ENCODE peak calls at places on chromosomes 5 and 9, in ten cellular contexts. One of them, this sample, is unnamed. For H3K4me1, the result is how much of the 10 kb centered on the place peaks cover.

GRCh38 chr5:7805379-7805778 is 45.6 kb downstream of the CFAP90 start:
- DNase-seq in tibial nerve: no peak
- DNase-seq in testis: peak
- DNase-seq in psoas muscle: no peak
- DNase-seq in suprapubic skin: no peak
- DNase-seq in lower lobe of right lung: no peak
- DNase-seq in fibroblast of lung: no peak
- DNase-seq in K562: peak
- DNase-seq in prostate gland: no peak
- DNase-seq in CD8-positive, alpha-beta T cell: no peak
- DNase-seq in this sample: no peak

GRCh38 chr5:164237531-164237930 is 732.1 kb downstream of the MAT2B start:
- DNase-seq in lower lobe of right lung: no peak
- DNase-seq in tibial nerve: no peak
- DNase-seq in testis: no peak
- DNase-seq in psoas muscle: no peak
- DNase-seq in CD8-positive, alpha-beta T cell: no peak
- DNase-seq in fibroblast of lung: peak
- DNase-seq in suprapubic skin: no peak
- DNase-seq in K562: no peak
- DNase-seq in prostate gland: no peak
- DNase-seq in this sample: no peak

GRCh38 chr9:32502459-32502858 is 23.5 kb downstream of the RIGI start:
- DNase-seq in testis: no peak
- DNase-seq in tibial nerve: no peak
- DNase-seq in suprapubic skin: no peak
- DNase-seq in K562: no peak
- DNase-seq in CD8-positive, alpha-beta T cell: no peak
- DNase-seq in psoas muscle: no peak
- DNase-seq in fibroblast of lung: peak
- DNase-seq in prostate gland: no peak
- DNase-seq in lower lobe of right lung: no peak
- DNase-seq in this sample: no peak

GRCh38 chr5:74589204-74590056 is 51.1 kb downstream of the ENC1 start:
- DNase-seq in prostate gland: no peak
- DNase-seq in psoas muscle: no peak
- DNase-seq in CD8-positive, alpha-beta T cell: no peak
- DNase-seq in suprapubic skin: no peak
- DNase-seq in lower lobe of right lung: no peak
- DNase-seq in testis: no peak
- DNase-seq in tibial nerve: no peak
- DNase-seq in fibroblast of lung: no peak
- DNase-seq in K562: no peak
- DNase-seq in this sample: no peak

GRCh38 chr5:79935992-79936643 is 54.9 kb downstream of the MTX3 start:
- DNase-seq in testis: peak
- DNase-seq in psoas muscle: peak
- DNase-seq in suprapubic skin: no peak
- DNase-seq in lower lobe of right lung: no peak
- DNase-seq in prostate gland: no peak
- DNase-seq in tibial nerve: peak
- DNase-seq in fibroblast of lung: no peak
- DNase-seq in CD8-positive, alpha-beta T cell: no peak
- DNase-seq in K562: no peak
- DNase-seq in this sample: no peak

GRCh38 chr5:95794070-95794516 is 28.4 kb downstream of the GLRX start:
- DNase-seq in testis: no peak
- DNase-seq in prostate gland: no peak
- DNase-seq in tibial nerve: no peak
- DNase-seq in suprapubic skin: no peak
- DNase-seq in psoas muscle: no peak
- DNase-seq in fibroblast of lung: peak
- DNase-seq in K562: no peak
- DNase-seq in CD8-positive, alpha-beta T cell: no peak
- DNase-seq in lower lobe of right lung: no peak
- DNase-seq in this sample: no peak

GRCh38 chr9:132166599-132166998 is 4.7 kb downstream of the NTNG2 start:
- DNase-seq in fibroblast of lung: no peak
- DNase-seq in lower lobe of right lung: no peak
- DNase-seq in prostate gland: no peak
- DNase-seq in K562: peak
- DNase-seq in tibial nerve: no peak
- DNase-seq in psoas muscle: no peak
- DNase-seq in CD8-positive, alpha-beta T cell: no peak
- DNase-seq in suprapubic skin: no peak
- DNase-seq in testis: no peak
- DNase-seq in this sample: no peak

GRCh38 chr9:84397822-84398221 is 57.3 kb upstream of the SLC28A3 start:
- DNase-seq in testis: no peak
- DNase-seq in suprapubic skin: no peak
- DNase-seq in tibial nerve: no peak
- DNase-seq in lower lobe of right lung: no peak
- DNase-seq in K562: no peak
- DNase-seq in fibroblast of lung: peak
- DNase-seq in psoas muscle: no peak
- DNase-seq in prostate gland: no peak
- DNase-seq in CD8-positive, alpha-beta T cell: no peak
- DNase-seq in this sample: no peak

GRCh38 chr5:168070761-168071160 is 220.7 kb upstream of the WWC1 start:
- DNase-seq in prostate gland: no peak
- DNase-seq in fibroblast of lung: no peak
- DNase-seq in tibial nerve: no peak
- DNase-seq in testis: no peak
- DNase-seq in CD8-positive, alpha-beta T cell: no peak
- DNase-seq in suprapubic skin: no peak
- DNase-seq in K562: no peak
- DNase-seq in psoas muscle: no peak
- DNase-seq in lower lobe of right lung: no peak
- DNase-seq in this sample: no peak

GRCh38 chr9:121021294-121021693 is 28.8 kb downstream of the C5 start:
- DNase-seq in prostate gland: no peak
- DNase-seq in CD8-positive, alpha-beta T cell: no peak
- DNase-seq in lower lobe of right lung: no peak
- DNase-seq in fibroblast of lung: no peak
- DNase-seq in suprapubic skin: no peak
- DNase-seq in tibial nerve: peak
- DNase-seq in K562: no peak
- DNase-seq in psoas muscle: no peak
- DNase-seq in testis: peak
- DNase-seq in this sample: no peak

GRCh38 chr9:89579741-89580395 is 24.9 kb upstream of the GADD45G start:
- DNase-seq in testis: no peak
- DNase-seq in prostate gland: no peak
- DNase-seq in lower lobe of right lung: no peak
- DNase-seq in suprapubic skin: no peak
- DNase-seq in tibial nerve: no peak
- DNase-seq in CD8-positive, alpha-beta T cell: peak
- DNase-seq in psoas muscle: no peak
- DNase-seq in K562: no peak
- DNase-seq in fibroblast of lung: no peak
- DNase-seq in this sample: no peak

GRCh38 chr9:91810286-91810905 is 139.6 kb downstream of the ROR2 start:
- DNase-seq in K562: no peak
- DNase-seq in testis: no peak
- DNase-seq in prostate gland: no peak
- DNase-seq in tibial nerve: no peak
- DNase-seq in psoas muscle: no peak
- DNase-seq in CD8-positive, alpha-beta T cell: no peak
- DNase-seq in suprapubic skin: no peak
- DNase-seq in lower lobe of right lung: no peak
- DNase-seq in fibroblast of lung: no peak
- DNase-seq in this sample: no peak

GRCh38 chr5:139383993-139384590 is 995 bp upstream of the SLC23A1 start:
- DNase-seq in psoas muscle: no peak
- DNase-seq in CD8-positive, alpha-beta T cell: no peak
- DNase-seq in tibial nerve: no peak
- DNase-seq in suprapubic skin: no peak
- DNase-seq in testis: no peak
- DNase-seq in K562: no peak
- DNase-seq in prostate gland: peak
- DNase-seq in fibroblast of lung: no peak
- DNase-seq in lower lobe of right lung: no peak
- DNase-seq in this sample: no peak

GRCh38 chr5:122629278-122629677 is 145.6 kb upstream of the SNX2 start:
- DNase-seq in lower lobe of right lung: no peak
- DNase-seq in CD8-positive, alpha-beta T cell: no peak
- DNase-seq in K562: no peak
- DNase-seq in tibial nerve: no peak
- DNase-seq in psoas muscle: no peak
- DNase-seq in fibroblast of lung: no peak
- DNase-seq in testis: no peak
- DNase-seq in prostate gland: no peak
- DNase-seq in suprapubic skin: no peak
- DNase-seq in this sample: no peak

GRCh38 chr9:5976668-5977397 is 38.6 kb downstream of the RANBP6 start:
- DNase-seq in lower lobe of right lung: no peak
- DNase-seq in prostate gland: no peak
- DNase-seq in K562: no peak
- DNase-seq in psoas muscle: no peak
- DNase-seq in fibroblast of lung: no peak
- DNase-seq in tibial nerve: no peak
- DNase-seq in suprapubic skin: no peak
- DNase-seq in CD8-positive, alpha-beta T cell: no peak
- DNase-seq in testis: no peak
- DNase-seq in this sample: no peak
- H3K27ac ChIP-seq in lower lobe of right lung: no peak
- H3K27ac ChIP-seq in prostate gland: no peak
- H3K27ac ChIP-seq in K562: no peak
- H3K27ac ChIP-seq in psoas muscle: no peak
- H3K27ac ChIP-seq in fibroblast of lung: peak
- H3K27ac ChIP-seq in tibial nerve: no peak
- H3K27ac ChIP-seq in suprapubic skin: no peak
- H3K27ac ChIP-seq in CD8-positive, alpha-beta T cell: no peak
- H3K27ac ChIP-seq in testis: no peak
- H3K27ac ChIP-seq in this sample: no peak

DNA sequence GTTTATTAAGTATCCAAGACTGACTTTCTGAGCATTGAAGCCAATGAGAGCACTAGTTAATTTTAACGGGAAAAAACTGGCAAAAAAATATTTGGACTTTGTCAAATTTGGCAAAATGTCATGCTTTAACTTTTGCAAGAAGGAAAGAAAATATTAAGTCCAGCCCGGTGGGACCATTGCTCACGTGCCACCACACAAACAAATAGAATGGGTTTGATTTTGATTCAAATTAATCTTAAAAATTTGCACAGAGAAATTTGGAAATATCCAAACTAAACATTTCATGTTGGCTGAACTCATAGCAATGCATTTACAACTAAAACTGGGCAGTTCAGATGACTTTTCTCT is 302.2 kb downstream of the EBF1 start:
- DNase-seq in suprapubic skin: no peak
- DNase-seq in K562: no peak
- DNase-seq in CD8-positive, alpha-beta T cell: no peak
- DNase-seq in testis: peak
- DNase-seq in psoas muscle: peak
- DNase-seq in prostate gland: no peak
- DNase-seq in lower lobe of right lung: no peak
- DNase-seq in tibial nerve: no peak
- DNase-seq in fibroblast of lung: no peak
- DNase-seq in this sample: no peak
- H3K4me1 ChIP-seq in suprapubic skin: under half
- H3K4me1 ChIP-seq in K562: under half
- H3K4me1 ChIP-seq in CD8-positive, alpha-beta T cell: under half
- H3K4me1 ChIP-seq in testis: under half
- H3K4me1 ChIP-seq in psoas muscle: under half
- H3K4me1 ChIP-seq in prostate gland: under half
- H3K4me1 ChIP-seq in lower lobe of right lung: under half
- H3K4me1 ChIP-seq in tibial nerve: half or more
- H3K4me1 ChIP-seq in fibroblast of lung: under half
- H3K4me1 ChIP-seq in this sample: half or more

DNA sequence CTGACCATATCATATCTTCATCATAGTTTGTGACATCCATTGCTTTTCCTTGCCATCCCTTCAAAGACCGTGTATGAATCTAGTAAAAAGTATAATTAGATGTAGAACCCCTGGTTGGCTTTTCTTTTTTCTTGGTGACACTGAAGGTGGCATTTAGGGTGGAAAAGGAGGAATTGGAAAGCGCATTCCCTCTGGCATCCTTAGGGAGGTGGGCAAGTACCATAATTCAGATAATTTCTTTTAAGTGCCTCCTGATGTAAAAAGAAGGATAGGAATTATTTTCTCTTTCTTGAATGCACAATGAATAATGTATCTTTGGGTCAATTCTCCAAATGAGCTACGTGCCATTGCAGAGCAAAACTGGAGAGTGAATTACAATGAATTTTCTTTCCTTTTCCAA is 73.2 kb upstream of the SMARCA2 start:
- DNase-seq in suprapubic skin: no peak
- DNase-seq in lower lobe of right lung: no peak
- DNase-seq in tibial nerve: no peak
- DNase-seq in testis: no peak
- DNase-seq in prostate gland: no peak
- DNase-seq in K562: no peak
- DNase-seq in psoas muscle: no peak
- DNase-seq in CD8-positive, alpha-beta T cell: no peak
- DNase-seq in fibroblast of lung: no peak
- DNase-seq in this sample: no peak
- TF ChIP-seq CTCF in suprapubic skin: no peak
- TF ChIP-seq CTCF in lower lobe of right lung: peak
- TF ChIP-seq CTCF in tibial nerve: peak
- TF ChIP-seq CTCF in testis: no peak
- TF ChIP-seq CTCF in prostate gland: no peak
- TF ChIP-seq CTCF in K562: no peak
- TF ChIP-seq CTCF in psoas muscle: no peak
- TF ChIP-seq CTCF in CD8-positive, alpha-beta T cell: no peak
- TF ChIP-seq CTCF in fibroblast of lung: peak
- TF ChIP-seq CTCF in this sample: no peak

DNA sequence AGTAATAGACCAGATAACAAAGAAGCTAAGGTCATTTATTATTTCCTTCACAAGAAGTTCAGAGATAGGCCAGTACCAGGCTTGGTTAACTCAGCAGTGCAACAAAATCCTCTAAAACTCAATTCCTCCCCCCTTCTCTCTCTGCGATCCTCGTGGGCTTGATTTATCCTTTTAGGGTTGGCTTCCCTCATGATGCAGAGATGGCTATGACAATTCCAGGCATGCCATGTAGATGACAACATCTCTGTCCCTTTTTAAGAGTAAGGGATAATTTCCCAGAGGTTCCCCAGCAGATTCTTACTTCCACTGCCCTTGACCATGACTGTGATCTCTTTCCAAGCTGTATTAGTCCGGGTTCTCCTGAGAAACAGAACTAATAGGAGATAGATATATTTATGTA is 28.7 kb upstream of the DAP start:
- DNase-seq in psoas muscle: no peak
- DNase-seq in testis: no peak
- DNase-seq in fibroblast of lung: peak
- DNase-seq in K562: no peak
- DNase-seq in prostate gland: no peak
- DNase-seq in suprapubic skin: no peak
- DNase-seq in lower lobe of right lung: no peak
- DNase-seq in CD8-positive, alpha-beta T cell: no peak
- DNase-seq in tibial nerve: no peak
- DNase-seq in this sample: no peak
- H3K27ac ChIP-seq in psoas muscle: no peak
- H3K27ac ChIP-seq in testis: no peak
- H3K27ac ChIP-seq in fibroblast of lung: peak
- H3K27ac ChIP-seq in K562: no peak
- H3K27ac ChIP-seq in prostate gland: no peak
- H3K27ac ChIP-seq in suprapubic skin: no peak
- H3K27ac ChIP-seq in lower lobe of right lung: no peak
- H3K27ac ChIP-seq in CD8-positive, alpha-beta T cell: no peak
- H3K27ac ChIP-seq in tibial nerve: no peak
- H3K27ac ChIP-seq in this sample: no peak

GRCh38 chr5:6391151-6391550 is 12.8 kb upstream of the MED10 start:
- DNase-seq in fibroblast of lung: no peak
- DNase-seq in prostate gland: no peak
- DNase-seq in suprapubic skin: no peak
- DNase-seq in CD8-positive, alpha-beta T cell: no peak
- DNase-seq in lower lobe of right lung: no peak
- DNase-seq in K562: no peak
- DNase-seq in testis: no peak
- DNase-seq in psoas muscle: no peak
- DNase-seq in tibial nerve: no peak
- DNase-seq in this sample: no peak
- H3K4me1 ChIP-seq in fibroblast of lung: under half
- H3K4me1 ChIP-seq in prostate gland: under half
- H3K4me1 ChIP-seq in suprapubic skin: under half
- H3K4me1 ChIP-seq in CD8-positive, alpha-beta T cell: under half
- H3K4me1 ChIP-seq in lower lobe of right lung: under half
- H3K4me1 ChIP-seq in K562: under half
- H3K4me1 ChIP-seq in testis: under half
- H3K4me1 ChIP-seq in psoas muscle: under half
- H3K4me1 ChIP-seq in tibial nerve: under half
- H3K4me1 ChIP-seq in this sample: under half